ENCODE peak calls at places on chromosomes 16 and 17, in nine cellular contexts. One of them, this sample, is unnamed.

GRCh38 chr17:80566054-80566400 is 21.4 kb downstream of the RPTOR start:
- DNase-seq in naive thymus-derived CD8-positive, alpha-beta T cell: no peak
- DNase-seq in activated T-helper 2 cell treated with anti-CD3 and anti-CD28 coated beads, Interferon-gamma antibody, Interleukin-2, Interleukin-4, amounts not matched to agents 10 μg/mL and 5 μg/mL and 100 μg/mL, durations not matched to agents 14 hours and 24 hours and 36 hours: no peak
- DNase-seq in H54: no peak
- DNase-seq in fibroblast of mammary gland: no peak
- DNase-seq in EL: no peak
- DNase-seq in NAMALWA: no peak
- DNase-seq in T-cell: no peak
- DNase-seq in kidney: no peak
- DNase-seq in this sample: no peak

GRCh38 chr16:3171181-3171854 is 16.7 kb upstream of the OR1F1 start:
- DNase-seq in naive thymus-derived CD8-positive, alpha-beta T cell: peak
- DNase-seq in activated T-helper 2 cell treated with anti-CD3 and anti-CD28 coated beads, Interferon-gamma antibody, Interleukin-2, Interleukin-4, amounts not matched to agents 10 μg/mL and 5 μg/mL and 100 μg/mL, durations not matched to agents 14 hours and 24 hours and 36 hours: no peak
- DNase-seq in H54: no peak
- DNase-seq in fibroblast of mammary gland: no peak
- DNase-seq in EL: no peak
- DNase-seq in NAMALWA: no peak
- DNase-seq in T-cell: no peak
- DNase-seq in kidney: peak
- DNase-seq in this sample: no peak

GRCh38 chr17:74852237-74853047 is 7.2 kb downstream of the GRIN2C start:
- DNase-seq in naive thymus-derived CD8-positive, alpha-beta T cell: peak
- DNase-seq in activated T-helper 2 cell treated with anti-CD3 and anti-CD28 coated beads, Interferon-gamma antibody, Interleukin-2, Interleukin-4, amounts not matched to agents 10 μg/mL and 5 μg/mL and 100 μg/mL, durations not matched to agents 14 hours and 24 hours and 36 hours: peak
- DNase-seq in H54: no peak
- DNase-seq in fibroblast of mammary gland: no peak
- DNase-seq in EL: no peak
- DNase-seq in NAMALWA: peak
- DNase-seq in T-cell: peak
- DNase-seq in kidney: peak
- DNase-seq in this sample: peak

GRCh38 chr17:30433514-30433913 is 43.7 kb upstream of the GOSR1 start:
- DNase-seq in naive thymus-derived CD8-positive, alpha-beta T cell: no peak
- DNase-seq in activated T-helper 2 cell treated with anti-CD3 and anti-CD28 coated beads, Interferon-gamma antibody, Interleukin-2, Interleukin-4, amounts not matched to agents 10 μg/mL and 5 μg/mL and 100 μg/mL, durations not matched to agents 14 hours and 24 hours and 36 hours: no peak
- DNase-seq in H54: peak
- DNase-seq in fibroblast of mammary gland: peak
- DNase-seq in EL: peak
- DNase-seq in NAMALWA: no peak
- DNase-seq in T-cell: no peak
- DNase-seq in kidney: no peak
- DNase-seq in this sample: no peak

GRCh38 chr17:5011928-5012327 is 14.2 kb downstream of the KIF1C start:
- DNase-seq in naive thymus-derived CD8-positive, alpha-beta T cell: no peak
- DNase-seq in activated T-helper 2 cell treated with anti-CD3 and anti-CD28 coated beads, Interferon-gamma antibody, Interleukin-2, Interleukin-4, amounts not matched to agents 10 μg/mL and 5 μg/mL and 100 μg/mL, durations not matched to agents 14 hours and 24 hours and 36 hours: no peak
- DNase-seq in H54: peak
- DNase-seq in fibroblast of mammary gland: peak
- DNase-seq in EL: peak
- DNase-seq in NAMALWA: no peak
- DNase-seq in T-cell: no peak
- DNase-seq in kidney: no peak
- DNase-seq in this sample: no peak

GRCh38 chr17:30716461-30717289 is 107.8 kb downstream of the CRLF3 start:
- DNase-seq in naive thymus-derived CD8-positive, alpha-beta T cell: no peak
- DNase-seq in activated T-helper 2 cell treated with anti-CD3 and anti-CD28 coated beads, Interferon-gamma antibody, Interleukin-2, Interleukin-4, amounts not matched to agents 10 μg/mL and 5 μg/mL and 100 μg/mL, durations not matched to agents 14 hours and 24 hours and 36 hours: no peak
- DNase-seq in H54: no peak
- DNase-seq in fibroblast of mammary gland: peak
- DNase-seq in EL: no peak
- DNase-seq in NAMALWA: peak
- DNase-seq in T-cell: no peak
- DNase-seq in kidney: peak
- DNase-seq in this sample: no peak

GRCh38 chr16:35391328-35391727 is 1931.9 kb downstream of the TP53TG3F start:
- DNase-seq in naive thymus-derived CD8-positive, alpha-beta T cell: no peak
- DNase-seq in activated T-helper 2 cell treated with anti-CD3 and anti-CD28 coated beads, Interferon-gamma antibody, Interleukin-2, Interleukin-4, amounts not matched to agents 10 μg/mL and 5 μg/mL and 100 μg/mL, durations not matched to agents 14 hours and 24 hours and 36 hours: no peak
- DNase-seq in H54: no peak
- DNase-seq in fibroblast of mammary gland: peak
- DNase-seq in EL: peak
- DNase-seq in NAMALWA: peak
- DNase-seq in T-cell: no peak
- DNase-seq in kidney: no peak
- DNase-seq in this sample: peak

GRCh38 chr17:78351449-78352006 is 8.3 kb downstream of the SOCS3 start:
- DNase-seq in naive thymus-derived CD8-positive, alpha-beta T cell: no peak
- DNase-seq in activated T-helper 2 cell treated with anti-CD3 and anti-CD28 coated beads, Interferon-gamma antibody, Interleukin-2, Interleukin-4, amounts not matched to agents 10 μg/mL and 5 μg/mL and 100 μg/mL, durations not matched to agents 14 hours and 24 hours and 36 hours: no peak
- DNase-seq in H54: peak
- DNase-seq in fibroblast of mammary gland: peak
- DNase-seq in EL: peak
- DNase-seq in NAMALWA: no peak
- DNase-seq in T-cell: no peak
- DNase-seq in kidney: peak
- DNase-seq in this sample: peak

GRCh38 chr16:48895142-48895541 is 285.2 kb upstream of the N4BP1 start:
- DNase-seq in naive thymus-derived CD8-positive, alpha-beta T cell: no peak
- DNase-seq in activated T-helper 2 cell treated with anti-CD3 and anti-CD28 coated beads, Interferon-gamma antibody, Interleukin-2, Interleukin-4, amounts not matched to agents 10 μg/mL and 5 μg/mL and 100 μg/mL, durations not matched to agents 14 hours and 24 hours and 36 hours: no peak
- DNase-seq in H54: no peak
- DNase-seq in fibroblast of mammary gland: no peak
- DNase-seq in EL: no peak
- DNase-seq in NAMALWA: no peak
- DNase-seq in T-cell: no peak
- DNase-seq in kidney: no peak
- DNase-seq in this sample: peak

This sample was measured in nephron progenitor cell.